ENCODE peak calls at places on chromosomes 6 and 20, in nine cellular contexts. One of them, this sample, is unnamed.

GRCh38 chr20:20759132-20759531 is 46.7 kb upstream of the RALGAPA2 start:
- DNase-seq in lung: no peak
- DNase-seq in kidney: no peak
- DNase-seq in uterus: no peak
- DNase-seq in BE2C: no peak
- DNase-seq in effector memory CD4-positive, alpha-beta T cell: no peak
- DNase-seq in foreskin fibroblast: no peak
- DNase-seq in upper lobe of right lung: no peak
- DNase-seq in right atrium auricular region: peak; percentile 28
- DNase-seq in this sample: no peak

GRCh38 chr20:17602493-17602892 is 32.6 kb downstream of the DSTN start:
- DNase-seq in uterus: no peak
- DNase-seq in foreskin fibroblast: no peak
- DNase-seq in effector memory CD4-positive, alpha-beta T cell: no peak
- DNase-seq in kidney: no peak
- DNase-seq in upper lobe of right lung: no peak
- DNase-seq in right atrium auricular region: no peak
- DNase-seq in BE2C: no peak
- DNase-seq in lung: no peak
- DNase-seq in this sample: no peak

GRCh38 chr20:43853174-43853803 is 61.4 kb upstream of the TOX2 start:
- DNase-seq in kidney: no peak
- DNase-seq in lung: peak; percentile 15
- DNase-seq in foreskin fibroblast: peak; percentile 41
- DNase-seq in uterus: no peak
- DNase-seq in upper lobe of right lung: no peak
- DNase-seq in right atrium auricular region: no peak
- DNase-seq in effector memory CD4-positive, alpha-beta T cell: no peak
- DNase-seq in BE2C: no peak
- DNase-seq in this sample: no peak

GRCh38 chr20:49956689-49957443 is 20.7 kb downstream of the RNF114 start:
- DNase-seq in uterus: no peak
- DNase-seq in foreskin fibroblast: no peak
- DNase-seq in kidney: no peak
- DNase-seq in lung: no peak
- DNase-seq in right atrium auricular region: peak; percentile 64
- DNase-seq in effector memory CD4-positive, alpha-beta T cell: no peak
- DNase-seq in upper lobe of right lung: no peak
- DNase-seq in BE2C: no peak
- DNase-seq in this sample: no peak

GRCh38 chr20:2429061-2429460 is 41.5 kb downstream of the SNRPB start:
- DNase-seq in BE2C: no peak
- DNase-seq in foreskin fibroblast: no peak
- DNase-seq in kidney: no peak
- DNase-seq in effector memory CD4-positive, alpha-beta T cell: no peak
- DNase-seq in uterus: no peak
- DNase-seq in upper lobe of right lung: no peak
- DNase-seq in lung: no peak
- DNase-seq in right atrium auricular region: no peak
- DNase-seq in this sample: no peak

GRCh38 chr6:14728396-14729024 is 517.4 kb upstream of the JARID2 start:
- DNase-seq in lung: peak; percentile 36
- DNase-seq in upper lobe of right lung: no peak
- DNase-seq in effector memory CD4-positive, alpha-beta T cell: no peak
- DNase-seq in kidney: no peak
- DNase-seq in foreskin fibroblast: peak; percentile 85
- DNase-seq in right atrium auricular region: peak; percentile 72
- DNase-seq in BE2C: no peak
- DNase-seq in uterus: peak; percentile 71
- DNase-seq in this sample: peak; percentile 93

GRCh38 chr6:11912420-11912819 is 99.7 kb upstream of the HIVEP1 start:
- DNase-seq in kidney: no peak
- DNase-seq in upper lobe of right lung: no peak
- DNase-seq in lung: no peak
- DNase-seq in BE2C: no peak
- DNase-seq in effector memory CD4-positive, alpha-beta T cell: no peak
- DNase-seq in right atrium auricular region: no peak
- DNase-seq in foreskin fibroblast: no peak
- DNase-seq in uterus: no peak
- DNase-seq in this sample: peak; percentile 24

GRCh38 chr20:59159091-59159821 is 4.4 kb upstream of the ZNF831 start:
- DNase-seq in foreskin fibroblast: no peak
- DNase-seq in upper lobe of right lung: no peak
- DNase-seq in uterus: no peak
- DNase-seq in BE2C: no peak
- DNase-seq in lung: no peak
- DNase-seq in effector memory CD4-positive, alpha-beta T cell: peak; percentile 62
- DNase-seq in right atrium auricular region: no peak
- DNase-seq in kidney: no peak
- DNase-seq in this sample: peak; percentile 18

GRCh38 chr6:134307074-134307473 is 10.8 kb downstream of the SGK1 start:
- DNase-seq in lung: no peak
- DNase-seq in effector memory CD4-positive, alpha-beta T cell: no peak
- DNase-seq in upper lobe of right lung: no peak
- DNase-seq in foreskin fibroblast: no peak
- DNase-seq in BE2C: no peak
- DNase-seq in uterus: no peak
- DNase-seq in kidney: no peak
- DNase-seq in right atrium auricular region: no peak
- DNase-seq in this sample: no peak

GRCh38 chr20:17169575-17170136 is 57.2 kb upstream of the PCSK2 start:
- DNase-seq in lung: no peak
- DNase-seq in effector memory CD4-positive, alpha-beta T cell: no peak
- DNase-seq in kidney: no peak
- DNase-seq in uterus: no peak
- DNase-seq in foreskin fibroblast: no peak
- DNase-seq in upper lobe of right lung: no peak
- DNase-seq in BE2C: no peak
- DNase-seq in right atrium auricular region: no peak
- DNase-seq in this sample: no peak

GRCh38 chr6:129929433-129929832 is 68.3 kb upstream of the TMEM244 start:
- DNase-seq in BE2C: no peak
- DNase-seq in foreskin fibroblast: peak; percentile 93
- DNase-seq in kidney: no peak
- DNase-seq in uterus: no peak
- DNase-seq in upper lobe of right lung: no peak
- DNase-seq in effector memory CD4-positive, alpha-beta T cell: no peak
- DNase-seq in lung: no peak
- DNase-seq in right atrium auricular region: no peak
- DNase-seq in this sample: peak; percentile 7

DNA sequence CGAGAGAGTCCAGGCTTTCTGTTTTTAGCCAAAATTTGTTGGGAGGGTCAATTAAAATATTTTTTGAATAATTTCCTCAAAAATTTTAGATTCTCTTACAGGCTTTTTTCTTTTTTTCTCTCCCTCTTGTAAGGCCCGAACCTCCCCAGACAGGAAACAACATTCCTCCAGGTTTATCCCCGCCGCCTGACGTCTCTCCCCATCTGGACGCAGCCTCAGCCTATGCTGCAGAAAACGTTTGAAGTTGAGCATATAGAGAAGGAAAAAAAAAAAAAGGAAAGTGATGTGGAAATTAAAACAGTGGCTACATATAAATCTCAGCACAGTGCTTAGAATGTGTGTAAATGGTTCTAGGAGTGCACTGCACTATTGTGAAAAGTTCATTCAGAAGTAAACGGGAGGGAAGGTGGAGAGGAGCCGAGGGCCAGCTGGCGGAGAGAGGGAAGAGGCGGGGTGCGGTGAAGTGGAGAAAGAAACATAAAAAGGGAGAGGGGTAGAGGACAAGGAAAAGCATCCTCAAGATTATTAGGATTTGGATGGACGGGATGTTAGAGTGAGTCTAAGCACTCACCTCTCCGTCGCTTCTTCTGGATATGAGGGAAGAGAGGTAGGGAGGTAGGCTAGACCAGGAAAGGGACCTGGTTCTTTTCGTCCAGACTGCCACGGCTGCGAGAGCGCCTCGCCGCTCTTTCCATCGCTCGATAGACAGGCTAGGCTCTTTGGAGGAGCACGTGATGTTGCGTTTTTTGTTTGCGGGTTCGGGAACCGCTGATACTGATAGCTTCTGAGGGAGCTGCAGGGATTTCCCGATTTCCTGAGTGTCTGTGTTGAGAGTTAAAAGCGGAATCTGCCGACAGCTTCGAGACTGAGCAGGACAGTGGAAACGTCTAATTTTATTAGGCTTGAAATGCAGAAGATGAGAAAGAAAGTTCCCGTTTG is 98.7 kb downstream of the TRIM27 start:
- DNase-seq in uterus: no peak
- DNase-seq in foreskin fibroblast: peak; percentile 28
- DNase-seq in kidney: no peak
- DNase-seq in BE2C: no peak
- DNase-seq in effector memory CD4-positive, alpha-beta T cell: no peak
- DNase-seq in lung: no peak
- DNase-seq in upper lobe of right lung: no peak
- DNase-seq in right atrium auricular region: no peak
- DNase-seq in this sample: no peak
- H3K4me3 ChIP-seq in uterus: no peak overlapping the region
- H3K4me3 ChIP-seq in foreskin fibroblast: peak overlapping the region; percentile 8
- H3K4me3 ChIP-seq in kidney: no peak overlapping the region
- H3K4me3 ChIP-seq in BE2C: peak overlapping the region; percentile 41
- H3K4me3 ChIP-seq in effector memory CD4-positive, alpha-beta T cell: no peak overlapping the region
- H3K4me3 ChIP-seq in lung: no peak overlapping the region
- H3K4me3 ChIP-seq in upper lobe of right lung: no peak overlapping the region
- H3K4me3 ChIP-seq in right atrium auricular region: no peak overlapping the region
- H3K4me3 ChIP-seq in this sample: no peak overlapping the region

DNA sequence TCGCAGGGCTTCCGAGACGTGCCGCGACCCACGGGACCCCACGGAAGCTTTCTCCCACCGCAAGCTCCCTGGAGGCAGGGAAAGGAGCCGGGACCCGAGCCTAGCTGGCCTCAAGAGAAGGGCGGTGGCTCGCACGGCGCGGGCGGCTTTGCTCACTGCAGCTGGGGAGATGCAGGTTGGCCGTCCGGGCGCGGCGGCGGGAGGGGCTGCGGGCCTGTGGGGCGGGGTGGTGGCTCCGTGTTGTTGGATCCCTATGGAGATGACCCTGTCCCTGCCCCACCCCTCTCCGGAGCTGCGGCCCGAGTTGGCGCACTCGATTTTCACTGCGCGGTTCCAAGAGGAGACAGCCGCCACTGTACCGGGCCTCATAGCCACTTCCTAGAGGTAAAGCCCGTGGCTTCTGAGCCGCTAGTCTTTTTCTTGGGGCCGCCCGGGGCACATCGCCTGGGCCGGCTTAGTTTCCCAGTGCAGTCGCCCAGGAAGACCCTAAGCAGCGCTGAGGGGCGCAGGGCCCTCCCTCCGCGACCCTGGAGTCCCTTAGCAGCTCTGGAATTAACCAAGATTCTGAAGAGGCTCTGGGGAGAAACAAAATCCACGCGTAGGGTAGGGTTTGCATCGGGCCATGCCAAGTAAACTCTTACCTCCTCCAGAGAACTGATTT is at the start of gene ECT2L:
- DNase-seq in upper lobe of right lung: peak; percentile 73
- DNase-seq in foreskin fibroblast: peak; percentile 74
- DNase-seq in lung: peak; percentile 74
- DNase-seq in uterus: peak; percentile 85
- DNase-seq in kidney: peak; percentile 91
- DNase-seq in effector memory CD4-positive, alpha-beta T cell: no peak
- DNase-seq in right atrium auricular region: peak; percentile 81
- DNase-seq in BE2C: no peak
- DNase-seq in this sample: no peak
- H3K4me3 ChIP-seq in upper lobe of right lung: peak within 1 kb of the TSS; percentile 34
- H3K4me3 ChIP-seq in foreskin fibroblast: peak within 1 kb of the TSS; percentile 38
- H3K4me3 ChIP-seq in lung: no peak within 1 kb of the TSS
- H3K4me3 ChIP-seq in uterus: peak within 1 kb of the TSS; percentile 34
- H3K4me3 ChIP-seq in kidney: peak within 1 kb of the TSS; percentile 38
- H3K4me3 ChIP-seq in effector memory CD4-positive, alpha-beta T cell: no peak within 1 kb of the TSS
- H3K4me3 ChIP-seq in right atrium auricular region: peak within 1 kb of the TSS; percentile 53
- H3K4me3 ChIP-seq in BE2C: no peak within 1 kb of the TSS
- H3K4me3 ChIP-seq in this sample: no peak within 1 kb of the TSS

GRCh38 chr20:33670715-33671499 is 3.3 kb downstream of the NECAB3 start:
- DNase-seq in lung: no peak
- DNase-seq in uterus: no peak
- DNase-seq in foreskin fibroblast: no peak
- DNase-seq in upper lobe of right lung: no peak
- DNase-seq in BE2C: no peak
- DNase-seq in kidney: no peak
- DNase-seq in effector memory CD4-positive, alpha-beta T cell: no peak
- DNase-seq in right atrium auricular region: no peak
- DNase-seq in this sample: no peak

GRCh38 chr20:33671573-33672288 is 2.5 kb downstream of the NECAB3 start:
- DNase-seq in right atrium auricular region: no peak
- DNase-seq in upper lobe of right lung: no peak
- DNase-seq in BE2C: no peak
- DNase-seq in lung: no peak
- DNase-seq in kidney: no peak
- DNase-seq in uterus: no peak
- DNase-seq in effector memory CD4-positive, alpha-beta T cell: no peak
- DNase-seq in foreskin fibroblast: no peak
- DNase-seq in this sample: no peak

GRCh38 chr20:33673115-33673410 is 1.2 kb downstream of the NECAB3 start:
- DNase-seq in lung: no peak
- DNase-seq in effector memory CD4-positive, alpha-beta T cell: no peak
- DNase-seq in foreskin fibroblast: no peak
- DNase-seq in uterus: no peak
- DNase-seq in right atrium auricular region: no peak
- DNase-seq in kidney: peak; percentile 64
- DNase-seq in upper lobe of right lung: no peak
- DNase-seq in BE2C: no peak
- DNase-seq in this sample: no peak

GRCh38 chr20:33673411-33674293 is 576 bp downstream of the NECAB3 start:
- DNase-seq in right atrium auricular region: no peak
- DNase-seq in lung: no peak
- DNase-seq in effector memory CD4-positive, alpha-beta T cell: no peak
- DNase-seq in kidney: peak; percentile 74
- DNase-seq in upper lobe of right lung: no peak
- DNase-seq in BE2C: no peak
- DNase-seq in uterus: peak; percentile 37
- DNase-seq in foreskin fibroblast: no peak
- DNase-seq in this sample: no peak

GRCh38 chr20:33672426-33673114 is 1.7 kb downstream of the NECAB3 start:
- DNase-seq in BE2C: no peak
- DNase-seq in uterus: peak; percentile 23
- DNase-seq in effector memory CD4-positive, alpha-beta T cell: no peak
- DNase-seq in kidney: peak; percentile 56
- DNase-seq in foreskin fibroblast: no peak
- DNase-seq in lung: no peak
- DNase-seq in upper lobe of right lung: no peak
- DNase-seq in right atrium auricular region: no peak
- DNase-seq in this sample: no peak
- H3K4me3 ChIP-seq in BE2C: peak overlapping the region; percentile 88
- H3K4me3 ChIP-seq in uterus: no peak overlapping the region
- H3K4me3 ChIP-seq in effector memory CD4-positive, alpha-beta T cell: no peak overlapping the region
- H3K4me3 ChIP-seq in kidney: peak overlapping the region; percentile 82
- H3K4me3 ChIP-seq in foreskin fibroblast: peak overlapping the region; percentile 51
- H3K4me3 ChIP-seq in lung: peak overlapping the region; percentile 5
- H3K4me3 ChIP-seq in upper lobe of right lung: peak overlapping the region; percentile 66
- H3K4me3 ChIP-seq in right atrium auricular region: peak overlapping the region; percentile 81
- H3K4me3 ChIP-seq in this sample: no peak overlapping the region

GRCh38 chr6:160500639-160501038 is 152.5 kb downstream of the SLC22A3 start:
- DNase-seq in uterus: no peak
- DNase-seq in BE2C: no peak
- DNase-seq in lung: no peak
- DNase-seq in upper lobe of right lung: no peak
- DNase-seq in right atrium auricular region: no peak
- DNase-seq in foreskin fibroblast: no peak
- DNase-seq in kidney: no peak
- DNase-seq in effector memory CD4-positive, alpha-beta T cell: no peak
- DNase-seq in this sample: no peak
- H3K4me3 ChIP-seq in uterus: no peak overlapping the region
- H3K4me3 ChIP-seq in BE2C: no peak overlapping the region
- H3K4me3 ChIP-seq in lung: no peak overlapping the region
- H3K4me3 ChIP-seq in upper lobe of right lung: no peak overlapping the region
- H3K4me3 ChIP-seq in right atrium auricular region: no peak overlapping the region
- H3K4me3 ChIP-seq in foreskin fibroblast: no peak overlapping the region
- H3K4me3 ChIP-seq in kidney: no peak overlapping the region
- H3K4me3 ChIP-seq in effector memory CD4-positive, alpha-beta T cell: no peak overlapping the region
- H3K4me3 ChIP-seq in this sample: no peak overlapping the region